ENCODE peak calls at places on chromosomes 11 and 22, in six cellular contexts. One of them, this sample, is unnamed.

GRCh38 chr11:92225563-92226308 is 1.1 kb downstream of the FAT3 start:
- DNase-seq in T-cell: no peak
- DNase-seq in stimulated activated CD4-positive, alpha-beta T cell treated with anti-CD3 and anti-CD28 coated beads, TNF-alpha, amount 100 ng/mL, for 48 hours: no peak
- DNase-seq in dorsolateral prefrontal cortex: no peak
- DNase-seq in activated naive CD8-positive, alpha-beta T cell treated with anti-CD3 and anti-CD28 coated beads for 36 hours: no peak
- DNase-seq in stomach: no peak
- DNase-seq in this sample: no peak

GRCh38 chr11:3685923-3686322 is 14.7 kb upstream of the CHRNA10 start:
- DNase-seq in T-cell: no peak
- DNase-seq in stimulated activated CD4-positive, alpha-beta T cell treated with anti-CD3 and anti-CD28 coated beads, TNF-alpha, amount 100 ng/mL, for 48 hours: no peak
- DNase-seq in dorsolateral prefrontal cortex: no peak
- DNase-seq in activated naive CD8-positive, alpha-beta T cell treated with anti-CD3 and anti-CD28 coated beads for 36 hours: no peak
- DNase-seq in stomach: no peak
- DNase-seq in this sample: no peak

GRCh38 chr11:118251858-118252652 is at the start of gene MPZL3:
- DNase-seq in T-cell: peak
- DNase-seq in stimulated activated CD4-positive, alpha-beta T cell treated with anti-CD3 and anti-CD28 coated beads, TNF-alpha, amount 100 ng/mL, for 48 hours: peak
- DNase-seq in dorsolateral prefrontal cortex: peak
- DNase-seq in activated naive CD8-positive, alpha-beta T cell treated with anti-CD3 and anti-CD28 coated beads for 36 hours: peak
- DNase-seq in stomach: peak
- DNase-seq in this sample: peak

GRCh38 chr11:66745356-66746235 is 16.6 kb upstream of the SPTBN2 start:
- DNase-seq in T-cell: no peak
- DNase-seq in stimulated activated CD4-positive, alpha-beta T cell treated with anti-CD3 and anti-CD28 coated beads, TNF-alpha, amount 100 ng/mL, for 48 hours: no peak
- DNase-seq in dorsolateral prefrontal cortex: no peak
- DNase-seq in activated naive CD8-positive, alpha-beta T cell treated with anti-CD3 and anti-CD28 coated beads for 36 hours: peak
- DNase-seq in stomach: peak
- DNase-seq in this sample: no peak

GRCh38 chr11:31535479-31535878 is 25.9 kb downstream of the ELP4 start:
- DNase-seq in T-cell: no peak
- DNase-seq in stimulated activated CD4-positive, alpha-beta T cell treated with anti-CD3 and anti-CD28 coated beads, TNF-alpha, amount 100 ng/mL, for 48 hours: no peak
- DNase-seq in dorsolateral prefrontal cortex: no peak
- DNase-seq in activated naive CD8-positive, alpha-beta T cell treated with anti-CD3 and anti-CD28 coated beads for 36 hours: no peak
- DNase-seq in stomach: no peak
- DNase-seq in this sample: no peak

GRCh38 chr11:83566948-83567347 is 280.8 kb upstream of the CCDC90B start:
- DNase-seq in T-cell: no peak
- DNase-seq in stimulated activated CD4-positive, alpha-beta T cell treated with anti-CD3 and anti-CD28 coated beads, TNF-alpha, amount 100 ng/mL, for 48 hours: no peak
- DNase-seq in dorsolateral prefrontal cortex: no peak
- DNase-seq in activated naive CD8-positive, alpha-beta T cell treated with anti-CD3 and anti-CD28 coated beads for 36 hours: no peak
- DNase-seq in stomach: no peak
- DNase-seq in this sample: no peak

GRCh38 chr22:28930357-28931007 is 47.1 kb downstream of the ZNRF3 start:
- DNase-seq in T-cell: no peak
- DNase-seq in stimulated activated CD4-positive, alpha-beta T cell treated with anti-CD3 and anti-CD28 coated beads, TNF-alpha, amount 100 ng/mL, for 48 hours: no peak
- DNase-seq in dorsolateral prefrontal cortex: no peak
- DNase-seq in activated naive CD8-positive, alpha-beta T cell treated with anti-CD3 and anti-CD28 coated beads for 36 hours: no peak
- DNase-seq in stomach: no peak
- DNase-seq in this sample: no peak

GRCh38 chr11:3745161-3745560 is 52.2 kb downstream of the NUP98 start:
- DNase-seq in T-cell: no peak
- DNase-seq in stimulated activated CD4-positive, alpha-beta T cell treated with anti-CD3 and anti-CD28 coated beads, TNF-alpha, amount 100 ng/mL, for 48 hours: no peak
- DNase-seq in dorsolateral prefrontal cortex: no peak
- DNase-seq in activated naive CD8-positive, alpha-beta T cell treated with anti-CD3 and anti-CD28 coated beads for 36 hours: no peak
- DNase-seq in stomach: no peak
- DNase-seq in this sample: no peak

GRCh38 chr22:49469896-49470740 is 357.6 kb downstream of the BRD1 start:
- DNase-seq in T-cell: no peak
- DNase-seq in stimulated activated CD4-positive, alpha-beta T cell treated with anti-CD3 and anti-CD28 coated beads, TNF-alpha, amount 100 ng/mL, for 48 hours: no peak
- DNase-seq in dorsolateral prefrontal cortex: no peak
- DNase-seq in activated naive CD8-positive, alpha-beta T cell treated with anti-CD3 and anti-CD28 coated beads for 36 hours: no peak
- DNase-seq in stomach: no peak
- DNase-seq in this sample: no peak

GRCh38 chr11:111665779-111666178 is 63.5 kb downstream of the SIK2 start:
- DNase-seq in T-cell: no peak
- DNase-seq in stimulated activated CD4-positive, alpha-beta T cell treated with anti-CD3 and anti-CD28 coated beads, TNF-alpha, amount 100 ng/mL, for 48 hours: no peak
- DNase-seq in dorsolateral prefrontal cortex: no peak
- DNase-seq in activated naive CD8-positive, alpha-beta T cell treated with anti-CD3 and anti-CD28 coated beads for 36 hours: no peak
- DNase-seq in stomach: no peak
- DNase-seq in this sample: no peak

GRCh38 chr11:26743622-26744021 is 21.8 kb upstream of the SLC5A12 start:
- DNase-seq in T-cell: no peak
- DNase-seq in stimulated activated CD4-positive, alpha-beta T cell treated with anti-CD3 and anti-CD28 coated beads, TNF-alpha, amount 100 ng/mL, for 48 hours: no peak
- DNase-seq in dorsolateral prefrontal cortex: no peak
- DNase-seq in activated naive CD8-positive, alpha-beta T cell treated with anti-CD3 and anti-CD28 coated beads for 36 hours: no peak
- DNase-seq in stomach: no peak
- DNase-seq in this sample: no peak

GRCh38 chr22:38852522-38852921 is 8.7 kb upstream of the NPTXR start:
- DNase-seq in T-cell: no peak
- DNase-seq in stimulated activated CD4-positive, alpha-beta T cell treated with anti-CD3 and anti-CD28 coated beads, TNF-alpha, amount 100 ng/mL, for 48 hours: no peak
- DNase-seq in dorsolateral prefrontal cortex: no peak
- DNase-seq in activated naive CD8-positive, alpha-beta T cell treated with anti-CD3 and anti-CD28 coated beads for 36 hours: no peak
- DNase-seq in stomach: no peak
- DNase-seq in this sample: no peak

GRCh38 chr11:19555266-19555665 is 157.4 kb upstream of the NAV2 start:
- DNase-seq in T-cell: no peak
- DNase-seq in stimulated activated CD4-positive, alpha-beta T cell treated with anti-CD3 and anti-CD28 coated beads, TNF-alpha, amount 100 ng/mL, for 48 hours: no peak
- DNase-seq in dorsolateral prefrontal cortex: no peak
- DNase-seq in activated naive CD8-positive, alpha-beta T cell treated with anti-CD3 and anti-CD28 coated beads for 36 hours: no peak
- DNase-seq in stomach: no peak
- DNase-seq in this sample: no peak

GRCh38 chr11:118437736-118438125 is 1.4 kb downstream of the KMT2A start:
- DNase-seq in T-cell: no peak
- DNase-seq in stimulated activated CD4-positive, alpha-beta T cell treated with anti-CD3 and anti-CD28 coated beads, TNF-alpha, amount 100 ng/mL, for 48 hours: no peak
- DNase-seq in dorsolateral prefrontal cortex: no peak
- DNase-seq in activated naive CD8-positive, alpha-beta T cell treated with anti-CD3 and anti-CD28 coated beads for 36 hours: peak
- DNase-seq in stomach: no peak
- DNase-seq in this sample: peak

GRCh38 chr11:48005133-48005532 is 24.8 kb downstream of the PTPRJ start:
- DNase-seq in T-cell: no peak
- DNase-seq in stimulated activated CD4-positive, alpha-beta T cell treated with anti-CD3 and anti-CD28 coated beads, TNF-alpha, amount 100 ng/mL, for 48 hours: no peak
- DNase-seq in dorsolateral prefrontal cortex: no peak
- DNase-seq in activated naive CD8-positive, alpha-beta T cell treated with anti-CD3 and anti-CD28 coated beads for 36 hours: peak
- DNase-seq in stomach: no peak
- DNase-seq in this sample: no peak

GRCh38 chr22:38404419-38404818 is 50.6 kb downstream of the KCNJ4 start:
- DNase-seq in T-cell: no peak
- DNase-seq in stimulated activated CD4-positive, alpha-beta T cell treated with anti-CD3 and anti-CD28 coated beads, TNF-alpha, amount 100 ng/mL, for 48 hours: no peak
- DNase-seq in dorsolateral prefrontal cortex: no peak
- DNase-seq in activated naive CD8-positive, alpha-beta T cell treated with anti-CD3 and anti-CD28 coated beads for 36 hours: no peak
- DNase-seq in stomach: no peak
- DNase-seq in this sample: no peak

GRCh38 chr11:62013266-62014157 is 46.1 kb upstream of the FTH1 start:
- DNase-seq in T-cell: no peak
- DNase-seq in stimulated activated CD4-positive, alpha-beta T cell treated with anti-CD3 and anti-CD28 coated beads, TNF-alpha, amount 100 ng/mL, for 48 hours: no peak
- DNase-seq in dorsolateral prefrontal cortex: no peak
- DNase-seq in activated naive CD8-positive, alpha-beta T cell treated with anti-CD3 and anti-CD28 coated beads for 36 hours: no peak
- DNase-seq in stomach: no peak
- DNase-seq in this sample: no peak